ENCODE peak calls at places on chromosomes 7 and 10, in eight cellular contexts. U, A, P, Y, S, N, I and D are unnamed samples.

GRCh38 chr10:69349542-69349888 is 67.2 kb downstream of the TACR2 start:
- DNase-seq in I (no peak), U (no peak), A (no peak), Y (no peak), N (no peak), S (no peak), P (no peak), D (no peak)

GRCh38 chr7:114689391-114689790 is 232.5 kb upstream of the MDFIC start:
- DNase-seq in N (no peak), S (no peak), P (no peak), I (no peak), U (no peak), A (no peak), Y (no peak), D (no peak)

GRCh38 chr7:27199820-27200760 is at the start of gene HOXA13:
- DNase-seq in U (peak), A (no peak), Y (no peak), N (no peak), S (no peak), P (no peak), I (no peak), D (no peak)

GRCh38 chr10:21171936-21172773 is 275.0 kb upstream of the NEBL start:
- DNase-seq in N (peak), P (peak), U (no peak), I (no peak), Y (no peak), A (no peak), S (no peak), D (no peak)

GRCh38 chr10:131694168-131694962 is 206.4 kb upstream of the PPP2R2D start:
- DNase-seq in A (no peak), P (no peak), Y (no peak), I (no peak), U (no peak), S (no peak), N (no peak), D (peak)

GRCh38 chr10:132546567-132547420 is 9.2 kb downstream of the INPP5A start:
- DNase-seq in N (peak), A (no peak), U (no peak), P (peak), I (no peak), Y (no peak), S (no peak), D (peak)

GRCh38 chr10:47378606-47379444 is 5.3 kb downstream of the ZNF488 start:
- DNase-seq in S (no peak), Y (no peak), I (no peak), P (no peak), N (no peak), U (no peak), A (no peak), D (no peak)

GRCh38 chr10:13971586-13972475 is 358.9 kb downstream of the FRMD4A start:
- DNase-seq in N (no peak), U (no peak), A (no peak), P (no peak), S (peak), I (no peak), Y (no peak), D (no peak)

GRCh38 chr7:54091322-54091721 is 450.9 kb upstream of the VSTM2A start:
- DNase-seq in P (no peak), S (no peak), A (no peak), U (no peak), N (no peak), Y (no peak), I (no peak), D (no peak)

GRCh38 chr7:94045566-94045965 is 41.4 kb upstream of the BET1 start:
- DNase-seq in S (no peak), N (no peak), Y (no peak), A (no peak), I (no peak), U (no peak), P (no peak), D (no peak)

GRCh38 chr10:35898722-35899485 is 256.8 kb upstream of the FZD8 start:
- DNase-seq in I (no peak), S (no peak), Y (no peak), N (peak), A (no peak), U (no peak), P (no peak), D (peak)

GRCh38 chr7:35785250-35785649 is 15.6 kb upstream of the SEPTIN7 start:
- DNase-seq in P (no peak), N (no peak), U (no peak), Y (no peak), S (peak), I (no peak), A (no peak), D (no peak)

GRCh38 chr10:44571701-44572100 is 186.8 kb upstream of the CXCL12 start:
- DNase-seq in S (no peak), A (no peak), P (no peak), I (no peak), Y (no peak), U (no peak), N (no peak), D (no peak)

GRCh38 chr10:30812018-30812851 is 182.7 kb upstream of the LYZL2 start:
- DNase-seq in I (no peak), P (no peak), A (no peak), Y (no peak), U (no peak), N (peak), S (no peak), D (no peak)

GRCh38 chr10:61170594-61170993 is 226.6 kb upstream of the RHOBTB1 start:
- DNase-seq in N (no peak), S (no peak), A (no peak), Y (no peak), P (no peak), I (no peak), U (no peak), D (no peak)

GRCh38 chr7:4791738-4792536 is 16.5 kb downstream of the AP5Z1 start:
- DNase-seq in Y (peak), N (no peak), I (peak), A (peak), S (peak), P (peak), U (peak), D (peak)

GRCh38 chr7:45574521-45575500 is 643 bp downstream of the ADCY1 start:
- DNase-seq in A (no peak), U (no peak), P (peak), S (peak), I (no peak), Y (no peak), N (peak), D (no peak)

GRCh38 chr10:132591166-132591971 is 53.8 kb downstream of the INPP5A start:
- DNase-seq in I (no peak), A (no peak), S (no peak), Y (no peak), P (no peak), U (no peak), N (no peak), D (no peak)

GRCh38 chr7:81161459-81162075 is 242.7 kb upstream of the SEMA3C start:
- DNase-seq in N (no peak), S (no peak), P (peak), I (no peak), A (no peak), Y (no peak), U (no peak), D (no peak)

GRCh38 chr7:157567666-157568065 is 230.9 kb downstream of the DNAJB6 start:
- DNase-seq in U (no peak), N (no peak), P (no peak), I (no peak), S (no peak), A (no peak), Y (no peak), D (no peak)

GRCh38 chr7:17109017-17109416 is 189.4 kb upstream of the AHR start:
- DNase-seq in S (no peak), A (no peak), P (no peak), I (no peak), N (no peak), U (no peak), Y (no peak), D (no peak)

GRCh38 chr10:93435621-93436385 is 46.3 kb downstream of the MYOF start:
- DNase-seq in A (no peak), P (no peak), Y (no peak), I (no peak), U (no peak), S (no peak), N (no peak), D (no peak)

GRCh38 chr7:47677664-47678063 is 95.8 kb upstream of the TNS3 start:
- DNase-seq in N (no peak), U (no peak), S (no peak), P (no peak), A (no peak), Y (no peak), I (no peak), D (no peak)

GRCh38 chr10:110395350-110396283 is 90.9 kb upstream of the SMNDC1 start:
- DNase-seq in P (no peak), Y (no peak), U (no peak), A (no peak), N (no peak), S (no peak), I (no peak), D (no peak)

GRCh38 chr7:15609287-15609686 is 47.5 kb upstream of the AGMO start:
- DNase-seq in A (no peak), Y (no peak), U (no peak), S (no peak), N (no peak), I (no peak), P (no peak), D (no peak)

GRCh38 chr7:137508437-137509175 is 165.1 kb upstream of the PTN start:
- DNase-seq in U (no peak), P (no peak), S (no peak), N (no peak), Y (no peak), A (no peak), I (no peak), D (no peak)

GRCh38 chr10:14665304-14665703 is 109.4 kb downstream of the FAM107B start:
- DNase-seq in U (no peak), N (peak), I (no peak), S (no peak), Y (no peak), P (peak), A (no peak), D (no peak)

GRCh38 chr7:91151916-91152315 is 112.3 kb upstream of the FZD1 start:
- DNase-seq in U (no peak), A (no peak), Y (no peak), I (no peak), N (no peak), S (no peak), P (no peak), D (no peak)

GRCh38 chr10:110568055-110568735 is 700 bp downstream of the SMC3 start:
- DNase-seq in N (peak), Y (peak), U (peak), I (peak), S (peak), A (peak), P (no peak), D (peak)

GRCh38 chr10:131068760-131069159 is 242.8 kb downstream of the TCERG1L start:
- DNase-seq in I (no peak), P (no peak), Y (no peak), U (no peak), S (no peak), N (no peak), A (no peak), D (peak)

GRCh38 chr7:104358743-104359142 is 30.3 kb downstream of the LHFPL3 start:
- DNase-seq in I (no peak), N (no peak), P (no peak), A (no peak), Y (no peak), U (no peak), S (no peak), D (no peak)

GRCh38 chr7:31044531-31044930 is 7.6 kb upstream of the ADCYAP1R1 start:
- DNase-seq in U (no peak), Y (no peak), A (no peak), S (no peak), N (no peak), P (no peak), I (no peak), D (no peak)

GRCh38 chr7:100247152-100247757 is 27.5 kb downstream of the PVRIG start:
- DNase-seq in Y (no peak), N (peak), I (no peak), S (no peak), A (no peak), U (no peak), P (peak), D (no peak)

GRCh38 chr10:60203993-60204618 is 185.6 kb downstream of the ANK3 start:
- DNase-seq in A (no peak), S (peak), I (no peak), N (peak), P (no peak), U (no peak), Y (no peak), D (no peak)

GRCh38 chr10:30893208-30893607 is 138.5 kb downstream of the ZNF438 start:
- DNase-seq in S (no peak), N (no peak), U (no peak), I (no peak), A (no peak), Y (no peak), P (no peak), D (no peak)

GRCh38 chr10:120735773-120736371 is 115.3 kb upstream of the WDR11 start:
- DNase-seq in S (peak), A (no peak), P (peak), U (no peak), Y (no peak), N (peak), I (no peak), D (no peak)

GRCh38 chr7:133207687-133208086 is 45.2 kb upstream of the EXOC4 start:
- DNase-seq in S (no peak), N (no peak), Y (no peak), A (no peak), P (no peak), I (no peak), U (no peak), D (no peak)

GRCh38 chr10:77636286-77636966 is 1.2 kb downstream of the KCNMA1 start:
- DNase-seq in Y (no peak), I (no peak), A (no peak), S (no peak), U (no peak), P (no peak), N (no peak), D (no peak)